ENCODE peak calls at places on chromosomes 7 and 10, in five cellular contexts. Z, S, M, X and B are unnamed samples.

GRCh38 chr10:11035318-11035920 is 17.7 kb downstream of the CELF2 start:
- DNase-seq in M (no peak), X (no peak), Z (no peak), S (peak), B (no peak)

GRCh38 chr10:29084908-29085307 is 204.0 kb upstream of the LYZL1 start:
- DNase-seq in X (no peak), Z (no peak), S (no peak), M (no peak), B (no peak)

GRCh38 chr10:131636841-131637724 is 263.7 kb upstream of the PPP2R2D start:
- DNase-seq in M (no peak), S (no peak), X (no peak), Z (no peak), B (no peak)

GRCh38 chr7:135745702-135746312 is 2.8 kb downstream of the FAM180A start:
- DNase-seq in S (peak), M (peak), Z (no peak), X (peak), B (no peak)

GRCh38 chr10:48798486-48799254 is 114.0 kb downstream of the WDFY4 start:
- DNase-seq in M (no peak), X (no peak), Z (no peak), S (no peak), B (no peak)

GRCh38 chr10:101001225-101002035 is 1.8 kb downstream of the LZTS2 start:
- DNase-seq in M (peak), Z (no peak), X (peak), S (peak), B (no peak)

GRCh38 chr10:33706191-33706590 is 371.7 kb upstream of the NRP1 start:
- DNase-seq in S (peak), Z (no peak), M (no peak), X (no peak), B (no peak)

GRCh38 chr7:101740981-101741725 is 76.3 kb upstream of the CUX1 start:
- DNase-seq in Z (no peak), M (no peak), X (no peak), S (no peak), B (peak)

GRCh38 chr10:93762979-93763391 is 5.2 kb downstream of the LGI1 start:
- DNase-seq in X (no peak), M (no peak), Z (no peak), S (no peak), B (peak)

GRCh38 chr10:104548090-104548489 is 93.0 kb upstream of the SORCS3 start:
- DNase-seq in S (peak), X (no peak), Z (no peak), M (no peak), B (no peak)

GRCh38 chr7:45881280-45881758 is 7.0 kb upstream of the IGFBP1 start:
- DNase-seq in X (no peak), S (no peak), Z (no peak), M (no peak), B (no peak)

GRCh38 chr10:101848894-101849351 is 5.3 kb upstream of the KCNIP2 start:
- DNase-seq in S (no peak), M (no peak), Z (no peak), X (no peak), B (no peak)

GRCh38 chr7:76356823-76357222 is 2.0 kb downstream of the YWHAG start:
- DNase-seq in S (peak), M (no peak), Z (no peak), X (no peak), B (no peak)

GRCh38 chr7:127874049-127874636 is 157.1 kb downstream of the LRRC4 start:
- DNase-seq in X (no peak), Z (no peak), M (no peak), S (no peak), B (no peak)

GRCh38 chr10:124743188-124744046 is 761 bp downstream of the FAM53B start:
- DNase-seq in S (no peak), Z (peak), M (no peak), X (no peak), B (peak)

GRCh38 chr10:124744047-124744687 is at the start of gene FAM53B:
- DNase-seq in M (peak), X (peak), Z (peak), S (peak), B (peak)

GRCh38 chr10:124741281-124741921 is 2.8 kb downstream of the FAM53B start:
- DNase-seq in Z (peak), S (peak), M (peak), X (peak), B (peak)

GRCh38 chr10:124741922-124742417 is 2.2 kb downstream of the FAM53B start:
- DNase-seq in X (no peak), S (no peak), M (no peak), Z (no peak), B (no peak)

GRCh38 chr10:124742418-124743187 is 1.6 kb downstream of the FAM53B start:
- DNase-seq in S (no peak), Z (peak), M (no peak), X (no peak), B (no peak)
- TF ChIP-seq CTCF in S (peak), Z (peak), M (no peak), X (peak), B (no peak)

GRCh38 chr7:27141138-27141537 is 2.3 kb downstream of the HOXA5 start:
- DNase-seq in M (no peak), S (no peak), X (no peak), Z (no peak), B (no peak)

GRCh38 chr7:27143022-27143949 is at the start of gene HOXA5:
- DNase-seq in Z (peak), S (peak), M (no peak), X (no peak), B (peak)

GRCh38 chr7:27142562-27143021 is 889 bp downstream of the HOXA5 start:
- DNase-seq in X (no peak), S (no peak), Z (no peak), M (no peak), B (no peak)

GRCh38 chr7:27140108-27140842 is 3.2 kb downstream of the HOXA5 start:
- DNase-seq in S (no peak), X (no peak), M (no peak), Z (no peak), B (no peak)

GRCh38 chr7:27141591-27142561 is 1.6 kb downstream of the HOXA5 start:
- DNase-seq in Z (no peak), S (no peak), M (no peak), X (no peak), B (no peak)
- TF ChIP-seq CTCF in Z (peak), S (no peak), M (no peak), X (no peak), B (no peak)

GRCh38 chr10:31467791-31468535 is 148.9 kb downstream of the ZEB1 start:
- DNase-seq in X (no peak), M (no peak), Z (no peak), S (peak), B (peak)

GRCh38 chr10:31464552-31464951 is 145.5 kb downstream of the ZEB1 start:
- DNase-seq in M (no peak), S (no peak), Z (no peak), X (no peak), B (no peak)

GRCh38 chr10:31466313-31466712 is 147.3 kb downstream of the ZEB1 start:
- DNase-seq in M (no peak), S (no peak), X (no peak), Z (no peak), B (no peak)

DNA sequence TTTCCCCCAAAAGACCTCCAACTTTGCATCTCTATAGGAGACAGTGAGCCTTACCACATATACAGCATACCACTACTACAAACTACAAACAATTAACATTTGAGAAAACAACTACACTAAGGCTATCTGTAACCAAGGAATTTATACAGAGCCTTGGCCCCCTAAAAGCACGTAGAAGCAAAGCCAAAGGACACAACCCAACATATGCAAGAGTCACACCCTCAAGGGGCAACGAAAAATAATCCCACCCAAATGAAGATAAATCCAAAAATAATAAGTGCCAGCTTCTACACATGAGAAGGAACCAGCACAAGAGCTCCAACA is 149.5 kb downstream of the ZEB1 start:
- DNase-seq in M (no peak), S (no peak), X (no peak), Z (no peak), B (no peak)
- TF ChIP-seq CTCF in M (no peak), S (no peak), X (no peak), Z (no peak), B (no peak)

GRCh38 chr7:129688503-129689222 is 77.1 kb downstream of the NRF1 start:
- DNase-seq in Z (no peak), X (no peak), S (no peak), M (no peak), B (no peak)
- TF ChIP-seq CTCF in Z (no peak), X (no peak), S (no peak), M (no peak), B (no peak)

DNA sequence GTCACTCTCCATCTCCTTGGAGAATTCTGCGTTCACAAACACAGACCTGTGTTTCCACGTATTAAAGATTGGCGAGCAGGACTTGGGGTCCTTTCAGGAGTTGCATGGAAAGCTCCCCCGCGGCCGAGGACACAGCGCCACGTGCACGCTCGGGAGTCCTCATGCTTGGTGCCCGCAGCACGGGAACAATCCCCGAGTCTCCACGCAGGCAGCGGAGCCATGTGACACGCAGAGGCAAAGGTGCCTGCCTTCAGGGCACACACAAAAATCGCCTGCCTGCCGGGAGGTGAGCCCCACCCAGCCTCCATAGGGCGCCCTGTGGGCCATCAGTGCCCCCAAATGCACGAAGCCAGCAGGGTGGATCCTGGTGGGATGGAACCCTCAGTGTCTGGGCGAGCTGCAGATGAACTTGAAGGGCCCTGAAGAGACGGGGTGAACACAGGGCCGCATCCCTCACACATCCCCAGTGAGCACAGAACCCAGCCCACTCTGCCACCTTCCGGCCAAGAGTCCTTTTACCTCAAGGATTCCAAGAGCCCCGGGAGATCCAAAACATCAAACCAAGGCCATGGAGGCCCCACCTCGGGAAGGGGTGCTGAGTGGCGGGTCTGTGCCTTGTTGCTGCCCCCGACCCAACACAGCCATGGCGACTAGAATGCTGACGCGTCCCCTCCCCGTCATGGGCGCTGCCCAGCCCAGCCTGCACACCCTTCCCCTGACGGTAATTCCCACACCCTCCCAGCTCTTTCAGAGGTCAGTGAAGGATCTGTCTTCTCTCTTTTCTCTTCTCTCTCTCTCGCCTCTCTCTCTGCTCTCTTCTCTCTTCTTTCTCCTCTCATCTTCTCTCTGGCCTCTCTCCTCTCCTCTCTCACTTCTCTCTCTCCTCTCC is 55.9 kb downstream of the CFAP46 start:
- DNase-seq in S (no peak), Z (no peak), M (no peak), X (no peak), B (no peak)
- TF ChIP-seq CTCF in S (no peak), Z (no peak), M (no peak), X (no peak), B (no peak)

GRCh38 chr10:76401006-76401405 is 969.6 kb downstream of the LRMDA start:
- DNase-seq in S (no peak), Z (no peak), M (no peak), X (no peak), B (no peak)
- TF ChIP-seq CTCF in S (no peak), Z (no peak), M (no peak), X (no peak), B (no peak)

DNA sequence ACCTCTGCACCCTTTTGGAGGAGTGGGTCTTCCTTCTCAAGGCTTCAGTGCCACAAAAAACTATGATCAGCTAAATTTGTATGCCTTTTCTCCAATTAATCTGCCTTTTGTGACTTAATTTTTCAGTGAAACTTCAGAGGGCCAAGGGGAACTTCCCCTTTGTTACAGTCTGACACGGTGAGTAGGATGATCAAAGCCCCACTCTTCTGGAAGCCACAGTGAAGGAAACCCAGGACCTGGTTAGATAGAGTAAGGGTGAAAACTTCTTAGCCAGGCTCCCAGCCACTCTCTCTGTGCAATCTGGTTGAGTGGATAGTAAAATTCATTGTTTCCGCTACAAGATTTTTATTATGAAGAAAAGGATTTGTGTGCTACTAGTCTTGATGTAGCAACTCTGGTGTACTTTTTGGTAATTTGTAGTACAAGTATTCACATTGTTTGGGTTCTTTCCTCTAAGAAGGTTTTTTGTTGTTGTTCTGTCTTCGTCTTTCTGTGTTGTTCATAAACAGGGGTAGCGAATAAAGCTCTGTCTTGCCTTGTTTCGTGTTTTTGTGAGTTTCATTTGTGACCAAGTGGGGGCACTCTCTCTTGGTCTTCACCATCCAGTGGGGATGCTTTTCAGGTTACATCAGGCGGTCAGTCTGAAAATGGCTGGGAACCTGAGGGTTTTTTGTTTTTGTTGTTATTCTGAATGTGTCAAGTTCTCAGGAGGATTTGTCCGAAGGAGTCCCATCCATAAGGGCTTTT is 268.5 kb upstream of the NPSR1 start:
- DNase-seq in Z (no peak), S (no peak), X (no peak), M (no peak), B (no peak)
- TF ChIP-seq CTCF in Z (no peak), S (no peak), X (no peak), M (no peak), B (no peak)

GRCh38 chr7:47847207-47847606 is 101.1 kb downstream of the PKD1L1 start:
- DNase-seq in M (no peak), Z (no peak), X (no peak), S (no peak), B (no peak)

DNA sequence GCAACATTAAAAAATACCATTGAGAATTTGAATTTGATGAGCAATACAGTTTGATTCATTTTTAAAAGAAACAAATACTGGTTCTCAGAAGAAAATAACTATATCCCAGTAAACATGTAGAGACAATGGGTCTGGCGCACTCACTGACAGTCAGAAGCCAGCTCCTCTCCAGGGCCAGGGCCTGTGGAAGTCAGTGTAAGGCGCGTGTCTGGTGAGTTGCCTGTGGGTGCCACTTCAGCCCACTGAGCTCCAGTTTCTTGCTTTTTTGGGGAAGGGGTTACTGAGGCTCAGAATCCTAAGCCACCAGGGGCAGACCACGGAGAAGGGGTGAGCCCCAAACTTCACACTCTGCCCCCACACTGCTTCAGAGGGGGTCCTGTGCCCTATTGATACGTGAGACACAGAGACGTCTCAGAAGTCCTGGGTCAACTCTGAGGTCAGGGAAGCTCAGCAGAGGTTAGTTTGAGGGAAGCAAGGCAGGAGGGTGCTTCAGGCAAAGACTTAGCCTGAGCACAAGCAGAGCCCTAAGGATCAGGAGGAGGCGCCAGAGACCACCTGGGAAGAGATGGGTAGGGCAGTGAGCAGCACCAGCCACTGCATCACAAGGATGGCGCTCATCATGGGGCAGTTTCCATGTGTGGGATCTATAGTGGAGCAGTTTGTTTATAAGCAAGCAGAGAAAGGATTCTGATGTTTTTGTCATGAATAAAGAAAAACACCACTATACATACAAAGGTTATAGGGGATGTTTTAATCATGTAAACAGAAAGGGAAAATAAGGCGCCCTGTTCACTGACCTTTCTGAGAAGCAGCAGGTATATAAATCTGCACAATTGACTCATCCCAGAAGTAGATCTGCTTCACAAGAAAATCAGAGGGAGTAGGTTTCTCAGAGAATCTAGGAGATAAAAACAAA is 95.7 kb downstream of the PKD1L1 start:
- DNase-seq in Z (no peak), M (no peak), X (no peak), S (no peak), B (peak)
- TF ChIP-seq CTCF in Z (peak), M (no peak), X (peak), S (peak), B (peak)